ENCODE peak calls at places on chromosomes 2 and 18, in four cellular contexts. One of them, this sample, is unnamed. For H3K27me3, the result is how much of the 10 kb centered on the place peaks cover.

GRCh38 chr2:28592481-28592880 is 96.6 kb downstream of the PLB1 start:
- DNase-seq in adipocyte: no peak
- DNase-seq in BJ: no peak
- DNase-seq in pancreas: no peak
- DNase-seq in this sample: no peak

GRCh38 chr2:156340818-156341481 is 8.4 kb upstream of the NR4A2 start:
- DNase-seq in BJ: no peak
- DNase-seq in pancreas: no peak
- DNase-seq in adipocyte: peak
- DNase-seq in this sample: no peak

GRCh38 chr2:186590538-186591441 is 934 bp downstream of the ITGAV start:
- DNase-seq in adipocyte: peak
- DNase-seq in pancreas: no peak
- DNase-seq in BJ: no peak
- DNase-seq in this sample: peak

GRCh38 chr2:236619910-236620612 is 50.4 kb downstream of the ACKR3 start:
- DNase-seq in BJ: no peak
- DNase-seq in adipocyte: no peak
- DNase-seq in pancreas: no peak
- DNase-seq in this sample: no peak

GRCh38 chr2:239290618-239291504 is 110.0 kb downstream of the HDAC4 start:
- DNase-seq in BJ: no peak
- DNase-seq in adipocyte: no peak
- DNase-seq in pancreas: peak
- DNase-seq in this sample: no peak

GRCh38 chr2:98563394-98563793 is 44.9 kb downstream of the COA5 start:
- DNase-seq in adipocyte: no peak
- DNase-seq in pancreas: no peak
- DNase-seq in BJ: no peak
- DNase-seq in this sample: no peak

GRCh38 chr2:8549273-8549922 is 132.5 kb upstream of the ID2 start:
- DNase-seq in pancreas: no peak
- DNase-seq in BJ: no peak
- DNase-seq in adipocyte: no peak
- DNase-seq in this sample: no peak

GRCh38 chr2:237574894-237575868 is 8.8 kb downstream of the PRLH start:
- DNase-seq in pancreas: no peak
- DNase-seq in BJ: no peak
- DNase-seq in adipocyte: no peak
- DNase-seq in this sample: no peak

GRCh38 chr2:117832332-117832731 is 17.8 kb downstream of the DDX18 start:
- DNase-seq in pancreas: no peak
- DNase-seq in BJ: no peak
- DNase-seq in adipocyte: no peak
- DNase-seq in this sample: no peak

GRCh38 chr18:22773944-22774343 is 159.2 kb upstream of the RBBP8 start:
- DNase-seq in adipocyte: no peak
- DNase-seq in pancreas: no peak
- DNase-seq in BJ: no peak
- DNase-seq in this sample: no peak

GRCh38 chr2:37205689-37206341 is 9.5 kb downstream of the CEBPZOS start:
- DNase-seq in BJ: no peak
- DNase-seq in adipocyte: no peak
- DNase-seq in pancreas: no peak
- DNase-seq in this sample: no peak

GRCh38 chr2:46299365-46300263 is 2.4 kb downstream of the EPAS1 start:
- DNase-seq in pancreas: peak
- DNase-seq in BJ: peak
- DNase-seq in adipocyte: peak
- DNase-seq in this sample: peak
- H3K27me3 ChIP-seq in pancreas: under half
- H3K27me3 ChIP-seq in BJ: under half
- H3K27me3 ChIP-seq in adipocyte: under half
- H3K27me3 ChIP-seq in this sample: under half

DNA sequence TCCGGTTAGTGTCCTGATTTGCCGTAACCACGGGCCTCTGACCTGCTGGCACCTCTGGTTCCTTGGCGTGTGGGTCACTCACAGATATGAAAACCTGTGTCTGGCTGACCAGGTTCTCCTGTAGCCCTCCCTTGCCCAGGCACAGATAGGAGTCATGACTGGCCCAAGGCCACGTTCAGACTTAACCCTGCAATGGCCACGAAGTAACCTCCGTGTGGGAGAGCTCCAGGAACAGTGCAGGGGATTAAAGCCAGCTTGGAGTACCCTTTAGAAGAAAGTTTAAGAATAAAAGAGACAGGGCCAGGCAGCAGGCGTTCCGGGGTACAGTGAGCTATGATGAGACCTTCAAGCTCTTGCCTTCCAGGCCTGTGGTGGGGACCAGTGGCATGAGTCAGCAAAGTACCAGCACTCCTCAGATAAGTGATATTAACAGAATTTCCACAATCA is 25.5 kb downstream of the CENPO start:
- DNase-seq in pancreas: no peak
- DNase-seq in adipocyte: no peak
- DNase-seq in BJ: no peak
- DNase-seq in this sample: no peak
- H3K27me3 ChIP-seq in pancreas: under half
- H3K27me3 ChIP-seq in adipocyte: under half
- H3K27me3 ChIP-seq in BJ: under half
- H3K27me3 ChIP-seq in this sample: under half

GRCh38 chr2:166127217-166128155 is at the start of gene SCN1A:
- DNase-seq in BJ: no peak
- DNase-seq in adipocyte: peak
- DNase-seq in pancreas: no peak
- DNase-seq in this sample: peak

GRCh38 chr2:166128156-166128505 is 311 bp upstream of the SCN1A start:
- DNase-seq in BJ: no peak
- DNase-seq in pancreas: no peak
- DNase-seq in adipocyte: no peak
- DNase-seq in this sample: no peak

GRCh38 chr2:166126014-166126639 is 1.7 kb downstream of the SCN1A start:
- DNase-seq in BJ: peak
- DNase-seq in adipocyte: peak
- DNase-seq in pancreas: no peak
- DNase-seq in this sample: no peak

DNA sequence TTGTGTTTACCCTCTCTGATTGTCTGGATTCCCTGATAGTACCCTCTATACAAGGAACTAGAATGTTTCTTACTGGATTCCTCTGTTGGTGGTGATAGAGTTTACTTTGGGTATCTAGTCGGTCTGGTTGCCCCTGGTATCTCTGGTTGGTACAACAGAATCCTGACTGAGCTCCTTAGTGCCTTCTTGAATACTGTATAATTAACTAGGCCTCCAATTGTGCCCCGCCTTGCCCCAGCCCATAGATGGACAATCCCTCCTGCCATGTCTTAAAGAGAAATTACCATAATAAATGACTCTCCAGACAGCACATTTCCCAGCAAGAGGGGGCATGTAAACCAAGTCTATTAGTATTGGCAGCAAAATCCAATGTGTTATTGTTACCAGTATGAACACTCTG is 2.3 kb downstream of the SCN1A start:
- DNase-seq in BJ: no peak
- DNase-seq in adipocyte: no peak
- DNase-seq in pancreas: no peak
- DNase-seq in this sample: no peak
- H3K27me3 ChIP-seq in BJ: under half
- H3K27me3 ChIP-seq in adipocyte: under half
- H3K27me3 ChIP-seq in pancreas: under half
- H3K27me3 ChIP-seq in this sample: under half

DNA sequence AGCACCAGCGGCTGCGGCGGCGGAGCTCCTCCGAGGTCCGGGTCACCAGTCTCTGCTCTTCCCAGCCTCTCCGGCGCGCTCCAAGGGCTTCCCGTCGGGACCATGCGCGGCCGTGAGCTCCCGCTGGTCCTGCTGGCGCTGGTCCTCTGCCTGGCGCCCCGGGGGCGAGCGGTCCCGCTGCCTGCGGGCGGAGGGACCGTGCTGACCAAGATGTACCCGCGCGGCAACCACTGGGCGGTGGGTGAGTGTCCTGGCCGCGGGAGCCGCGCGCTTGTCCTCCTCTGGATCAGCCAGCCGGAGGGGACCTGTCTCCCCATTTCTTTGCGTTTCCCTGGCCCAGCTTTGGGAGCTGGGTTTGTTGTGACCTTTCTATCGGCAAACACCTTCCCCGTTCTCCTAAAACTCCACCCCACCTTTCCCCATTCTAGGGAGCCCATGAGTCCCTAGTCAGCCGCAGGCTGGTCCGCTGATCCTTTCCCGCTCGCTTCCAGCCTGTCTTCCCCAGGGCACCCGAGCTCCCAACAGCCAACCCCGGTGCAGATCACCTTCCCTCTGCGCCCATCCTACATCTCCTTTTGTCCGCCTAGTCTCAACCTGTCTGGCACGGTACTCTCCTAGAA is 316 bp downstream of the GRP start:
- DNase-seq in BJ: no peak
- DNase-seq in pancreas: peak
- DNase-seq in adipocyte: peak
- DNase-seq in this sample: no peak
- H3K27me3 ChIP-seq in BJ: under half
- H3K27me3 ChIP-seq in pancreas: under half
- H3K27me3 ChIP-seq in adipocyte: half or more
- H3K27me3 ChIP-seq in this sample: under half

GRCh38 chr2:45612741-45613140 is 1.7 kb upstream of the SRBD1 start:
- DNase-seq in adipocyte: peak
- DNase-seq in pancreas: no peak
- DNase-seq in BJ: no peak
- DNase-seq in this sample: no peak
- H3K27me3 ChIP-seq in adipocyte: under half
- H3K27me3 ChIP-seq in pancreas: under half
- H3K27me3 ChIP-seq in BJ: under half
- H3K27me3 ChIP-seq in this sample: under half

GRCh38 chr2:27409321-27410073 is at the start of gene PPM1G:
- DNase-seq in pancreas: peak
- DNase-seq in BJ: peak
- DNase-seq in adipocyte: peak
- DNase-seq in this sample: peak

GRCh38 chr2:27407798-27408491 is 1.4 kb downstream of the PPM1G start:
- DNase-seq in pancreas: no peak
- DNase-seq in BJ: no peak
- DNase-seq in adipocyte: peak
- DNase-seq in this sample: peak

GRCh38 chr2:27408601-27409320 is 630 bp downstream of the PPM1G start:
- DNase-seq in adipocyte: peak
- DNase-seq in pancreas: no peak
- DNase-seq in BJ: no peak
- DNase-seq in this sample: peak

DNA sequence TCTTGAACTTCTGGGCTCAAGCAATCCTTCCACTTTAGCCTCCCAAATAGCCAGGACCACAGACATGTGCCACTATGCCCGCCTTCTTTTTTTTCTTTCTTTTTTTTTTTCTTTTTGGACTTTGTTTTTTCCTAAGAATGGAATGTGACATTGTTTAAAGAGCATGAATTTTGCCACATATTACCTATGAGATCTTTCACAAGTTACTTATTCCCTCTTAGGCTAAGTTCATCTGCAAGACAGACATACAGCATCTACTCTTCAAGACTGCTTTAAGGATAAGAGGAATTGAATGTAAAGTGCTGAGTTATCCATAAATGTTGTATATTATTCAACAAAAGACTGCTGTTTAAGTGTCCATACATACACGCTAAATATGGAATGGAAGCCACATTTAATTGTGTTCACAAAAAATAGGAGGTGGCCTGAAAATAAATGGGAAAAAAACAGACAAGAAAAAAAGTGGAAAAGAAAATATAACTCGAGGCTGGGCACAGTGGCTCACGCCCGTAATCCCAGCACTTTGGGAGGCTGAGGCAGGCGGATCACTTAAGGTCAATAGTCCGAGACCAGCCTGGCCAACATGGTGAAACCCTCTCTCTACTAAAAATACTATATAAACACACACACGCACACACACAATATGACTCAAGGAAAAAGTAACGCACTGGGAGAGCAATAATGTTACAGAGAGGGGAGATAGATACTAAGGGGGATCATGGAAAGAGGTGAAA is 3.2 kb upstream of the PPM1G start:
- DNase-seq in BJ: no peak
- DNase-seq in pancreas: no peak
- DNase-seq in adipocyte: no peak
- DNase-seq in this sample: no peak
- H3K27me3 ChIP-seq in BJ: under half
- H3K27me3 ChIP-seq in pancreas: under half
- H3K27me3 ChIP-seq in adipocyte: under half
- H3K27me3 ChIP-seq in this sample: under half

DNA sequence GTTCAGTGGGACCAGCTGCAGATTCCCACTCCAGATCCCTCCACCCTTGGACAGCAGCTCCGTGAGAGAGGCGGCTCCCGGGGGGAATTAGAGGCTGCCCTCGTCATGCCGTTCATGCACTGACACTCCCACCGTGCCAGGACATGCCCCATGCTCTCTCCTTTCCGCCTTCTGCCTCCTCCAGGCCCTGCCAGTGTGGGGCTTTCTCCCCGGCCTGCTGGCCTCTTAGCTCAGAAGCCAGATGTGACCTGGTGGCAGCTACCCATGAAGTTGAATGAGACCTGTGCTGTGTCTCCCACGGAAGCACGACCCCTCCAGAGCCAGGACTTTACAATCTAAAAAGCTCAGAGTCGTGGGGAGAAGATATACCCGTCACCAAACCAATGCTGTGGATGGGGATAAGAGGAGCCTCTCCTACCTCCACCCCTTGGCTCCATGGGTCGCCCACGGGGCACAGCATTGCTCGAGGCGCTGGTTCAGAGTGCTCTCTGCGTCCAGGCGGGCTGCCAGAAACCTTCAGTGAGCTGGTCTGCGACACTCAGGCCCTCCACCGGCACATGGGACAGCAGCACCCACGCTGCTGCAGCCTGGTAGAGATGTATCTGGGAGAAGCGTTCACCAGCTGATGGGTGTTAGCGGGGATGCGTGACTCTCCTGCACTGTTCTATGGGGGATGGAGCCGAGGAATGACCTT is 111.0 kb upstream of the GPC1 start:
- DNase-seq in BJ: no peak
- DNase-seq in adipocyte: no peak
- DNase-seq in pancreas: peak
- DNase-seq in this sample: no peak
- H3K27me3 ChIP-seq in BJ: under half
- H3K27me3 ChIP-seq in adipocyte: under half
- H3K27me3 ChIP-seq in pancreas: under half
- H3K27me3 ChIP-seq in this sample: under half

This sample was measured in endothelial cell of umbilical vein.